ENCODE peak calls at places on chromosomes 6 and 20, in seven cellular contexts. P, Q, B, K, T, A and S are unnamed samples. For H3K4me1, the result is how much of the 10 kb centered on the place peaks cover.

GRCh38 chr20:23082846-23083552 is 3.1 kb downstream of the CD93 start:
- DNase-seq in Q (peak), B (no peak), A (no peak), P (peak), K (no peak), T (no peak), S (no peak)

GRCh38 chr6:1746919-1747460 is 137.3 kb downstream of the FOXC1 start:
- DNase-seq in Q (no peak), T (no peak), A (no peak), P (no peak), B (no peak), K (no peak), S (no peak)

GRCh38 chr6:137044366-137045220 is at the start of gene IL20RA:
- DNase-seq in T (no peak), A (peak), Q (peak), K (peak), B (no peak), P (peak), S (peak)

GRCh38 chr6:75178757-75179156 is 27.1 kb downstream of the COL12A1 start:
- DNase-seq in T (no peak), A (no peak), B (no peak), P (no peak), K (no peak), Q (no peak), S (no peak)

GRCh38 chr6:15317934-15318902 is 72.3 kb downstream of the JARID2 start:
- DNase-seq in A (peak), Q (no peak), B (no peak), P (no peak), T (no peak), K (no peak), S (no peak)

GRCh38 chr6:111667921-111668320 is 62.2 kb upstream of the TRAF3IP2 start:
- DNase-seq in B (no peak), A (no peak), T (no peak), K (no peak), Q (no peak), P (no peak), S (no peak)

GRCh38 chr20:15491564-15491963 is 1081.7 kb downstream of the KIF16B start:
- DNase-seq in B (no peak), A (no peak), Q (no peak), T (no peak), P (no peak), K (no peak), S (no peak)

GRCh38 chr20:2873747-2874041 is 413 bp downstream of the PTPRA start:
- DNase-seq in Q (peak), B (peak), T (peak), A (peak), K (peak), P (peak), S (no peak)

GRCh38 chr20:19673575-19673974 is 84.5 kb upstream of the RIN2 start:
- DNase-seq in T (no peak), A (no peak), Q (no peak), B (no peak), P (no peak), K (peak), S (no peak)

GRCh38 chr6:158408552-158409130 is 96.4 kb downstream of the TULP4 start:
- DNase-seq in Q (peak), A (peak), P (peak), K (peak), B (no peak), T (no peak), S (no peak)

GRCh38 chr6:138410972-138411667 is 7.1 kb downstream of the HEBP2 start:
- DNase-seq in Q (no peak), P (no peak), T (no peak), K (peak), B (no peak), A (peak), S (no peak)

GRCh38 chr20:42958367-42959112 is 231.2 kb downstream of the PTPRT start:
- DNase-seq in A (no peak), B (no peak), K (no peak), Q (no peak), T (no peak), P (no peak), S (no peak)

GRCh38 chr6:14095444-14095843 is 22.1 kb upstream of the CD83 start:
- DNase-seq in K (no peak), P (no peak), T (no peak), Q (no peak), A (no peak), B (peak), S (no peak)

GRCh38 chr20:49281059-49281912 is 3.4 kb upstream of the ZNFX1 start:
- DNase-seq in Q (no peak), K (peak), A (peak), T (no peak), B (no peak), P (no peak), S (no peak)

GRCh38 chr6:143260857-143261256 is 189.6 kb downstream of the ADAT2 start:
- DNase-seq in T (no peak), P (no peak), K (no peak), B (no peak), Q (no peak), A (peak), S (no peak)

GRCh38 chr6:101232946-101233345 is 160.6 kb upstream of the GRIK2 start:
- DNase-seq in B (no peak), Q (no peak), A (no peak), T (no peak), P (no peak), K (no peak), S (no peak)

GRCh38 chr6:23690650-23691049 is 435.4 kb upstream of the NRSN1 start:
- DNase-seq in P (no peak), B (no peak), Q (no peak), A (peak), K (no peak), T (no peak), S (no peak)

GRCh38 chr6:125585470-125585869 is 164.0 kb upstream of the HEY2 start:
- DNase-seq in K (no peak), A (no peak), P (no peak), B (no peak), T (no peak), Q (no peak), S (no peak)

GRCh38 chr20:45752747-45753146 is 30.6 kb downstream of the SPINT4 start:
- DNase-seq in A (peak), P (no peak), T (no peak), Q (no peak), K (no peak), B (no peak), S (no peak)

DNA sequence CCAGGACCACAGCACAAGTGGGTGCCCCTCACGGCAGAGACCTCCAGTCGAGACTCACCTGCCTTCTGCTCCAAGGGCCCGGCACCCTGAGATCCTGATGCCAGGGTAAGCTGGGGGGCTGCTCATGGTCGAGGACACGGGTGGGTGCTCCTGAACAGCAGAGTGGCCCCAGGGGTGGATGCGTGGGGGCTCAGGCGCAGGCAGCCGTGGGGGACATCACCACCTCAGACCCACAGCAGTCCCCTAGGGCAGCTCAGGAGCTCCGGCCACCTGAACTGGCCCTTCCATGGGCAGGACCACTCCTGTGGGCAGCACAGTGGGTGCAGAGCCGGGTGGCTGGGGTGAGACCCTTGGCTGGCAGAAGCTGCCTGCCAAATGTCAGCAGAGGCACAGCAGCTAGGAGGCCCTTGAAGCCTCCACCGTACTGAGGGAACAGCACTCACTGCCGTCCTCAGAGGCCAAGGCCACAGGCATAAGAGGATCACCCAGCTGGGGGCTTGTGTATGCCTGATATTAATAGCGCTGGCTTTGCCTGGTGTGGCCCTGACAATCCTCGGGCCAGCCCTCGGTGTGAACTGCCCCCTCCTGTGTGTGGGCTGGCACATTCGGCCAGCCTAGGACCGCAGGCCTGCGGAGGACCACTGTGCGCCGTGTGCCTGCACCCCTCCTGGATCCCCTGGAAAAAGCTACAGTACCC is 5.4 kb downstream of the UCKL1 start:
- DNase-seq in A (no peak), K (no peak), P (no peak), T (no peak), B (no peak), Q (no peak), S (peak)
- H3K27ac ChIP-seq in A (peak), K (peak), P (peak), T (no peak), B (peak), Q (no peak), S (no peak)

GRCh38 chr6:119323926-119324325 is 25.6 kb downstream of the MAN1A1 start:
- DNase-seq in B (no peak), A (no peak), T (no peak), K (peak), Q (no peak), P (no peak), S (no peak)

GRCh38 chr6:119324718-119325117 is 24.8 kb downstream of the MAN1A1 start:
- DNase-seq in T (no peak), K (no peak), P (no peak), A (no peak), Q (no peak), B (no peak), S (no peak)

GRCh38 chr6:119322034-119322433 is 27.5 kb downstream of the MAN1A1 start:
- DNase-seq in T (no peak), P (no peak), B (no peak), A (no peak), K (no peak), Q (no peak), S (no peak)

GRCh38 chr6:119322715-119323350 is 26.7 kb downstream of the MAN1A1 start:
- DNase-seq in B (peak), Q (no peak), A (no peak), T (peak), K (no peak), P (no peak), S (peak)

GRCh38 chr6:119323478-119323877 is 26.1 kb downstream of the MAN1A1 start:
- DNase-seq in K (peak), Q (no peak), T (no peak), P (no peak), A (peak), B (no peak), S (no peak)
- H3K4me1 ChIP-seq in K (under half), Q (under half), T (under half), P (under half), A (under half), B (under half), S (under half)

GRCh38 chr6:27126046-27126814 is 121.3 kb upstream of the PRSS16 start:
- DNase-seq in T (no peak), A (no peak), B (no peak), Q (no peak), P (no peak), K (no peak), S (no peak)
- H3K4me3 ChIP-seq in T (peak), A (no peak), B (no peak), Q (no peak), P (peak), K (no peak), S (peak)

DNA sequence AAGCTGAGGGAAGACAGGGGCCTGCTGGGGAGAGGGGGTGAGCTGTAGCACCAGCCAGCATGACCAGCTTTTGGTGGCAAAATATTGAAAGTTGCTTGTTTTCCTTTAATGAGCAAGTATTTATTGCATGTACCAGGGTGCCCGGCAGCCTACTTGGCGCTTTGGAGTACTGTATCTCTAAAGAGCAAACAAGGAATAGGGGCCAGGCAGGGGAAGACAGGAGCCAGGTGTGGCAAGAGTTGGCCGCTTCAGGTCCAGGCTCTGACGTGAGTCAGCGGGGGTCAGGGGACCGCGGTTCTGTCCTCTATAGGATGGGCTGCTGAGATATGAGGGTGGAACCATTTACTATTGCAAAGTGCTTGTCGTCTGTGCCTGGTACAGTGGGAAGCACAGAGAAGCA is 63.1 kb downstream of the PSMG4 start:
- DNase-seq in K (no peak), Q (no peak), A (no peak), P (no peak), T (no peak), B (no peak), S (no peak)
- H3K27ac ChIP-seq in K (no peak), Q (no peak), A (no peak), P (no peak), T (no peak), B (no peak), S (no peak)

DNA sequence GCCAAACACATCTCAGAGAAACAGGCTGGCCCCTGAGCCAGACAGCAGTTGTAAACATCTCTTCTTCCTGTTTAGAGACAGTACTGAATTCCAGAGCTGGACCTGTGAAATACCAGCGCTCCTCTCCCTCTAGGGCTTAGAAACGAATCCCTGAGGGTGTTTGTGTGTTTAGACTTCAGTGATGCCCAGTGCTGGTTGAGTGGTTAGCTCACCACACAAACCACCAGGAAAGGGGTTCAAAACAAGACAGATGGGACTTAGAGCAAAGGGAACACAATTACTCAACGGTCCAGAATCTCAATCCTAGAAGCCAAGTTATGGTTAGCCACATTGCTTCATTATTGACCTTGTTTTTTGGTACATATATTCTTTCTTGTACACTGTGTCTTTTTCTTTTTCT is 108.7 kb upstream of the TMEM170B start:
- DNase-seq in Q (no peak), P (no peak), A (peak), K (peak), B (no peak), T (no peak), S (no peak)
- H3K4me1 ChIP-seq in Q (under half), P (under half), A (under half), K (under half), B (under half), T (under half), S (under half)

GRCh38 chr20:527571-527886 is 16.1 kb downstream of the CSNK2A1 start:
- DNase-seq in K (no peak), T (no peak), A (no peak), Q (no peak), P (no peak), B (no peak), S (no peak)

GRCh38 chr20:517221-517620 is 26.4 kb downstream of the CSNK2A1 start:
- DNase-seq in Q (no peak), B (no peak), P (no peak), K (no peak), T (no peak), A (peak), S (no peak)

GRCh38 chr20:519999-520398 is 23.6 kb downstream of the CSNK2A1 start:
- DNase-seq in Q (no peak), T (no peak), B (no peak), A (no peak), P (no peak), K (no peak), S (no peak)

GRCh38 chr20:521860-522259 is 21.7 kb downstream of the CSNK2A1 start:
- DNase-seq in K (no peak), T (no peak), A (no peak), P (no peak), Q (no peak), B (no peak), S (no peak)
- H3K4me3 ChIP-seq in K (no peak), T (no peak), A (no peak), P (no peak), Q (no peak), B (no peak), S (no peak)